ENCODE peak calls at places on chromosomes 11 and 22, in six cellular contexts. F, C, N, Q, P and D are unnamed samples.

GRCh38 chr22:19062139-19062789 is 59.9 kb downstream of the DGCR2 start:
- DNase-seq in N (peak; percentile 54), F (no peak), C (no peak), P (peak; percentile 52), Q (peak; percentile 71), D (no peak)

GRCh38 chr11:44112083-44112865 is 16.8 kb downstream of the EXT2 start:
- DNase-seq in N (peak; percentile 20), F (no peak), P (no peak), C (no peak), Q (peak; percentile 92), D (no peak)

GRCh38 chr11:12192796-12193514 is 82.6 kb downstream of the MICAL2 start:
- DNase-seq in C (no peak), P (no peak), Q (no peak), N (peak; percentile 75), F (no peak), D (no peak)

GRCh38 chr11:74008373-74009229 is at the start of gene UCP3:
- DNase-seq in P (no peak), N (no peak), C (no peak), Q (no peak), F (no peak), D (peak; percentile 37)

GRCh38 chr11:116721983-116722382 is 50.8 kb downstream of the BUD13 start:
- DNase-seq in C (no peak), F (no peak), Q (no peak), N (no peak), P (no peak), D (no peak)

GRCh38 chr11:66851698-66852465 is 5.0 kb upstream of the LRFN4 start:
- DNase-seq in Q (no peak), N (no peak), C (no peak), F (no peak), P (no peak), D (peak; percentile 76)

GRCh38 chr22:38873469-38874411 is 1.7 kb upstream of the CBX6 start:
- DNase-seq in F (no peak), Q (peak; percentile 52), N (no peak), C (no peak), P (peak; percentile 25), D (no peak)

GRCh38 chr22:48783821-48784266 is 1043.8 kb downstream of the BRD1 start:
- DNase-seq in C (no peak), F (no peak), Q (peak; percentile 20), P (no peak), N (no peak), D (peak; percentile 12)

GRCh38 chr11:117910525-117910924 is 18.7 kb downstream of the TMPRSS13 start:
- DNase-seq in N (no peak), P (no peak), C (no peak), F (no peak), Q (no peak), D (no peak)

GRCh38 chr22:22558071-22558971 is 744 bp downstream of the PRAME start:
- DNase-seq in F (no peak), P (no peak), Q (no peak), C (peak; percentile 25), N (no peak), D (peak; percentile 17)

GRCh38 chr11:115007851-115008250 is 329.5 kb downstream of the NXPE2 start:
- DNase-seq in N (no peak), P (no peak), F (no peak), Q (no peak), C (no peak), D (no peak)

GRCh38 chr22:36856121-36856791 is 4.5 kb upstream of the NCF4 start:
- DNase-seq in F (peak; percentile 89), Q (peak; percentile 95), N (peak; percentile 89), P (peak; percentile 94), C (peak; percentile 57), D (peak; percentile 96)

GRCh38 chr22:49513358-49513851 is 314.3 kb downstream of the BRD1 start:
- DNase-seq in N (no peak), C (no peak), F (no peak), P (peak; percentile 8), Q (no peak), D (no peak)

GRCh38 chr11:86219291-86220193 is 25.0 kb upstream of the EED start:
- DNase-seq in Q (no peak), F (no peak), P (no peak), N (no peak), C (no peak), D (no peak)

GRCh38 chr11:10592331-10592730 is 23.9 kb upstream of the LYVE1 start:
- DNase-seq in F (no peak), Q (no peak), C (no peak), N (no peak), P (no peak), D (no peak)

GRCh38 chr11:120682866-120683265 is 171.3 kb downstream of the GRIK4 start:
- DNase-seq in C (no peak), N (no peak), P (no peak), F (no peak), Q (no peak), D (no peak)

GRCh38 chr11:102837151-102837550 is 6.3 kb downstream of the MMP3 start:
- DNase-seq in N (no peak), C (no peak), F (no peak), Q (no peak), P (no peak), D (no peak)

GRCh38 chr11:121452609-121453150 is at the start of gene SORL1-AS1:
- DNase-seq in F (no peak), P (no peak), C (peak; percentile 12), Q (no peak), N (peak; percentile 18), D (peak; percentile 39)

GRCh38 chr11:131851951-131852350 is 481.5 kb downstream of the NTM start:
- DNase-seq in Q (no peak), N (peak; percentile 34), F (no peak), P (no peak), C (no peak), D (no peak)

GRCh38 chr22:22721681-22722309 is 77.4 kb downstream of the GGTLC2 start:
- DNase-seq in Q (no peak), F (no peak), P (no peak), N (peak; percentile 31), C (no peak), D (peak; percentile 52)

GRCh38 chr11:130644187-130644586 is 195.7 kb downstream of the ADAMTS15 start:
- DNase-seq in N (no peak), Q (no peak), P (peak; percentile 60), F (no peak), C (no peak), D (no peak)

GRCh38 chr11:36009469-36009868 is 65.6 kb downstream of the LDLRAD3 start:
- DNase-seq in F (no peak), N (no peak), P (no peak), Q (no peak), C (peak; percentile 14), D (no peak)

GRCh38 chr22:46355996-46356471 is 20.5 kb downstream of the TRMU start:
- DNase-seq in N (no peak), P (no peak), C (no peak), Q (no peak), F (no peak), D (peak; percentile 73)

GRCh38 chr11:134574947-134575346 is 162.9 kb upstream of the B3GAT1 start:
- DNase-seq in N (no peak), Q (no peak), P (no peak), C (no peak), F (no peak), D (no peak)

GRCh38 chr22:17772963-17773605 is 1.2 kb downstream of the BID start:
- DNase-seq in P (no peak), C (no peak), Q (no peak), F (no peak), N (peak; percentile 35), D (peak; percentile 47)

GRCh38 chr11:75029836-75030631 is 41.3 kb downstream of the NEU3 start:
- DNase-seq in N (no peak), P (no peak), F (no peak), C (no peak), Q (peak; percentile 85), D (no peak)

GRCh38 chr11:16788141-16789060 is 50.0 kb downstream of the C11orf58 start:
- DNase-seq in P (peak; percentile 80), N (peak; percentile 71), C (peak; percentile 70), Q (peak; percentile 90), F (peak; percentile 67), D (peak; percentile 81)

GRCh38 chr22:41381329-41382097 is at the start of gene TEF:
- DNase-seq in N (peak; percentile 100), C (peak; percentile 97), F (peak; percentile 99), P (peak; percentile 99), Q (peak; percentile 100), D (peak; percentile 99)
- TF ChIP-seq POLR2A in N (peak; percentile 32), C (no peak), F (peak; percentile 73), P (no peak), Q (peak; percentile 42), D (no peak)

GRCh38 chr11:64801591-64802369 is 1.2 kb downstream of the MAP4K2 start:
- DNase-seq in P (no peak), Q (no peak), F (no peak), C (no peak), N (no peak), D (no peak)

GRCh38 chr11:64804346-64805210 is 1.6 kb upstream of the MAP4K2 start:
- DNase-seq in F (no peak), P (no peak), C (no peak), N (no peak), Q (no peak), D (peak; percentile 76)

GRCh38 chr11:64802370-64803162 is 448 bp downstream of the MAP4K2 start:
- DNase-seq in P (no peak), F (no peak), Q (peak; percentile 59), C (no peak), N (no peak), D (no peak)

GRCh38 chr11:64803846-64804345 is 882 bp upstream of the MAP4K2 start:
- DNase-seq in P (no peak), F (no peak), C (no peak), Q (peak; percentile 63), N (no peak), D (no peak)

GRCh38 chr11:64803163-64803845 is at the start of gene MAP4K2:
- DNase-seq in Q (peak; percentile 94), N (peak; percentile 88), C (peak; percentile 85), P (peak; percentile 94), F (peak; percentile 87), D (peak; percentile 98)
- TF ChIP-seq POLR2A in Q (no peak), N (no peak), C (no peak), P (no peak), F (no peak), D (no peak)

GRCh38 chr22:35452810-35453743 is 53.1 kb downstream of the MCM5 start:
- DNase-seq in F (no peak), Q (no peak), P (no peak), C (no peak), N (no peak), D (no peak)
- TF ChIP-seq POLR2A in F (no peak), Q (no peak), P (no peak), C (no peak), N (no peak), D (no peak)

GRCh38 chr11:68040121-68040956 is 1.5 kb downstream of the TCIRG1 start:
- DNase-seq in P (peak; percentile 75), Q (peak; percentile 81), N (peak; percentile 82), F (peak; percentile 56), C (peak; percentile 51), D (peak; percentile 89)

GRCh38 chr11:68039526-68040086 is 781 bp downstream of the TCIRG1 start:
- DNase-seq in P (no peak), N (peak; percentile 49), Q (no peak), C (no peak), F (no peak), D (peak; percentile 52)

GRCh38 chr11:68037481-68038225 is 1.2 kb upstream of the TCIRG1 start:
- DNase-seq in F (no peak), C (no peak), N (peak; percentile 78), Q (peak; percentile 87), P (peak; percentile 71), D (no peak)

GRCh38 chr11:68038226-68038717 is 553 bp upstream of the TCIRG1 start:
- DNase-seq in P (no peak), Q (peak; percentile 85), N (peak; percentile 95), F (no peak), C (no peak), D (no peak)

GRCh38 chr11:68038718-68039525 is at the start of gene TCIRG1:
- DNase-seq in F (peak; percentile 88), N (peak; percentile 94), P (peak; percentile 92), Q (peak; percentile 92), C (peak; percentile 93), D (peak; percentile 95)
- TF ChIP-seq POLR2A in F (peak; percentile 99), N (peak; percentile 96), P (peak; percentile 45), Q (peak; percentile 91), C (peak; percentile 75), D (peak; percentile 78)